ENCODE peak calls at places on chromosomes 5 and 9, in seven cellular contexts. E, M, Q, X, W, U and Y are unnamed samples.

GRCh38 chr5:79859588-79859987 is 131.5 kb downstream of the MTX3 start:
- DNase-seq in X (no peak), E (no peak), U (no peak), Q (no peak), W (no peak), M (no peak), Y (no peak)

GRCh38 chr5:76716456-76717157 is 681 bp downstream of the F2R start:
- DNase-seq in W (no peak), Q (no peak), U (no peak), X (no peak), E (no peak), M (peak; percentile 34), Y (no peak)

GRCh38 chr9:130715270-130716077 is 21.9 kb downstream of the EXOSC2 start:
- DNase-seq in E (no peak), X (no peak), Q (no peak), W (no peak), M (no peak), U (peak; percentile 90), Y (no peak)

GRCh38 chr5:5421149-5421960 is 1.1 kb upstream of the ICE1 start:
- DNase-seq in W (peak; percentile 6), X (no peak), E (peak; percentile 3), M (no peak), U (peak; percentile 5), Q (peak; percentile 14), Y (no peak)

GRCh38 chr5:58335518-58335917 is 124.4 kb downstream of the PLK2 start:
- DNase-seq in U (peak; percentile 5), E (peak; percentile 33), W (no peak), X (no peak), M (no peak), Q (no peak), Y (no peak)

GRCh38 chr5:180161420-180162303 is 47.3 kb downstream of the RASGEF1C start:
- DNase-seq in X (no peak), U (no peak), W (no peak), M (no peak), Q (no peak), E (no peak), Y (no peak)

GRCh38 chr5:172561151-172561550 is 79.9 kb upstream of the NEURL1B start:
- DNase-seq in U (peak; percentile 8), X (no peak), W (no peak), Q (no peak), E (peak; percentile 90), M (no peak), Y (no peak)

GRCh38 chr5:139552893-139553575 is 8.1 kb upstream of the UBE2D2 start:
- DNase-seq in W (no peak), E (no peak), U (no peak), X (no peak), Q (no peak), M (no peak), Y (no peak)

GRCh38 chr5:80481019-80481893 is 6.6 kb upstream of the FAM151B start:
- DNase-seq in E (peak; percentile 68), M (no peak), U (peak; percentile 60), W (peak; percentile 62), Q (peak; percentile 13), X (peak; percentile 49), Y (no peak)

GRCh38 chr5:178483620-178484019 is 106.6 kb downstream of the COL23A1 start:
- DNase-seq in U (no peak), Q (peak; percentile 19), X (no peak), W (no peak), M (peak; percentile 43), E (no peak), Y (no peak)

GRCh38 chr5:109997191-109997590 is 307.5 kb downstream of the MAN2A1 start:
- DNase-seq in W (no peak), U (no peak), X (no peak), E (no peak), Q (no peak), M (no peak), Y (no peak)

GRCh38 chr9:83056180-83056579 is 6.8 kb downstream of the RASEF start:
- DNase-seq in U (no peak), Q (no peak), W (no peak), E (no peak), X (no peak), M (no peak), Y (no peak)

GRCh38 chr9:14317667-14318255 is 3.8 kb upstream of the NFIB start:
- DNase-seq in Q (no peak), W (no peak), E (no peak), X (no peak), U (no peak), M (no peak), Y (no peak)

GRCh38 chr5:109939109-109939682 is 249.5 kb downstream of the MAN2A1 start:
- DNase-seq in M (no peak), X (no peak), Q (no peak), E (peak; percentile 95), W (no peak), U (peak; percentile 40), Y (no peak)

GRCh38 chr5:96922452-96923244 is 13.2 kb upstream of the LNPEP start:
- DNase-seq in Q (no peak), M (no peak), E (no peak), W (no peak), X (no peak), U (no peak), Y (no peak)

GRCh38 chr5:96924016-96924443 is 11.8 kb upstream of the LNPEP start:
- DNase-seq in W (no peak), X (no peak), Q (no peak), M (no peak), E (no peak), U (no peak), Y (no peak)

GRCh38 chr5:96920956-96921355 is 14.9 kb upstream of the LNPEP start:
- DNase-seq in E (no peak), W (no peak), M (no peak), U (no peak), X (no peak), Q (no peak), Y (no peak)

DNA sequence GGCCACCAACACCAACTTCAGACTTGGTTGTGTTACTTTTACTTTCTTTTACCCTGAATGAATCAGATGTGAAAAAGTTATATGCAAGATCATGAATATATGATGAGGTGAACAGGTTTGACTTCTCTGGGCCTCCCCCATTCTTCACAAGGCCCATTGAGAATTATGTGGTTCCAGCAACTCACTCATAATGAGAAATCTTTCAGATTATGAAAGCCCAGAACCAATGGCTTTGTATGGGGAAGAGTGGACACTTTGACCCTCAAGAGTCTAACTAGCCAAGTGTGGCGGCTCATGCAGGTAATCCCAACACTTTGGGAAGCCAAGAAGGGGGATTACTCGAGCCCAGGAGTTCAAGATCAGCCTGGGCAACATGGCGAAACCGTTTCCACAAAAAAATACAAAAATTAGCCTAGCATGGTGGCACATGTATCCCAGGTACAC is 16.1 kb upstream of the LNPEP start:
- DNase-seq in W (no peak), E (no peak), Q (no peak), U (no peak), M (no peak), X (no peak), Y (no peak)
- TF ChIP-seq CTCF in W (no peak), E (no peak), Q (no peak), U (no peak), M (no peak), X (no peak), Y (no peak)

GRCh38 chr9:125428060-125428481 is 166.4 kb downstream of the GAPVD1 start:
- DNase-seq in X (no peak), M (no peak), Q (no peak), W (peak; percentile 76), U (no peak), E (peak; percentile 38), Y (peak; percentile 37)
- TF ChIP-seq CTCF in X (peak; percentile 44), M (peak; percentile 49), Q (no peak), W (peak; percentile 77), U (peak; percentile 43), E (peak; percentile 42), Y (no peak)

DNA sequence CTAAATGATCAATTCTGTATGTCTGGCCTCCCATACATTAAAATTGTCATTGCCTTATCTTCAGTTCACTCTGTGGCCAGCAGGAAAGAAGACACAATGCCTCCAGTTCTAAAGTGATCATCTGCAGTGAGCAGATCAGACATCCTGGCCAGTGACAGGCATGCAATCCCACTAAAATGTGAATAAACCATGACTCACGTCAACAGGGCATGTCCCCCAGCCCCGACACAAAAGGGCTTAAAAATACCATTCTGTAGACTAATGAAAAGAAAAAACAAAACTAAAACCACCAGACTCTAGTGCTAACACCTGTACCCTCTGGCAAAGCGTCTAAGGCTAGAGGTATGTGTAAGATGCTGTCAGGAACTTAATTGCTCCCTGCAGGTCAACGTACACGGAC is 38.5 kb downstream of the DDX31 start:
- DNase-seq in U (peak; percentile 87), X (peak; percentile 43), W (no peak), Q (no peak), E (peak; percentile 65), M (no peak), Y (no peak)
- TF ChIP-seq CTCF in U (no peak), X (no peak), W (no peak), Q (no peak), E (no peak), M (no peak), Y (no peak)

GRCh38 chr5:8953016-8953415 is 592.9 kb downstream of the SEMA5A start:
- DNase-seq in W (no peak), Q (no peak), X (no peak), U (no peak), M (no peak), E (no peak), Y (no peak)

GRCh38 chr5:8952147-8952546 is 593.7 kb downstream of the SEMA5A start:
- DNase-seq in E (no peak), Q (no peak), X (no peak), W (no peak), U (no peak), M (no peak), Y (no peak)

GRCh38 chr5:8956659-8957058 is 589.2 kb downstream of the SEMA5A start:
- DNase-seq in X (no peak), Q (no peak), W (no peak), E (no peak), M (no peak), U (no peak), Y (no peak)

GRCh38 chr5:8953911-8954310 is 592.0 kb downstream of the SEMA5A start:
- DNase-seq in U (peak; percentile 2), E (no peak), W (no peak), Q (no peak), M (no peak), X (no peak), Y (no peak)

DNA sequence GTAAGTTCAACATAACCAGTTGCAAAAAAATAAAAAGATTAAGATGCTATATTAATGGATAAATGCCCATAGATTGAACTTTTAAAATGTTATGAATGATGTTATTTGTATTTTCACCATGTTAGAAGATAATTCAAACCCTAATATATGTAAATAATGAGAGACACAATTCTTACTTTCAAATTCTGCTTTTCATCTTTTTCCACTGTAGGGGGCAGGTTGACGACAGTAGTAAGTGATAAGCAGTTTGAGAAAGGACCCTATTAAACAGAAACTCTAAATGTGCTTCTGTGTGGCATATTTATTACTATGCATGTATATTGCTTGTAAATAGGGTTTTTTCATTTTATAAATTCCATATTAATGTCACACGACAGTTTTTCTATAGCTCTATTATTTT is 591.1 kb downstream of the SEMA5A start:
- DNase-seq in E (no peak), W (no peak), X (no peak), U (no peak), Q (no peak), M (no peak), Y (no peak)
- TF ChIP-seq CTCF in E (peak; percentile 13), W (no peak), X (no peak), U (peak; percentile 19), Q (no peak), M (no peak), Y (no peak)

DNA sequence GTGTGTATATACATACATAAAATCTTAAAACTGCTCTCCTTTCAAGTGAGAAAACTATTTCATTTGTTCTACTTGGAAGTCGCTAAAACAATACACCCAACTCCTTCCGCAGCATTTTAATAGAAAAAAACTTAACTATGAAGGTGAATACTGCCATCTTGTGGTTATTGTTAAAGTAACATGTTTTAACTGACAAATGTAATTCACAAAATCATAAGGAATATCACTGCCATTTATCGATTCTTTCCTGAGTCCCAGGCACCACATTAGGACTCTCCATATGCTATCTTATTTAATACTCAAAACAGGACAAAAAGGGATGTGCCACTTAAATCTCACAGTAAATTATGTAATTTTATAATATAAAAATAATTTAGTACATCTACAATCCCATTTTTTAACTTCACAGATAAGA is 130.5 kb upstream of the ITGA1 start:
- DNase-seq in W (no peak), M (no peak), X (peak; percentile 48), U (peak; percentile 58), Q (no peak), E (peak; percentile 46), Y (no peak)
- TF ChIP-seq CTCF in W (no peak), M (peak; percentile 73), X (peak; percentile 7), U (peak; percentile 61), Q (peak; percentile 74), E (peak; percentile 41), Y (no peak)